ENCODE peak calls at places on chromosome 13, in five cellular contexts. K, Z, N, P and L are unnamed samples.

GRCh38 chr13:97325738-97326137 is 103.6 kb downstream of the MBNL2 start:
- DNase-seq in N (no peak), Z (no peak), K (peak; percentile 12), P (no peak), L (no peak)

GRCh38 chr13:26616126-26616525 is 58.6 kb downstream of the WASF3 start:
- DNase-seq in N (no peak), Z (no peak), K (no peak), P (no peak), L (peak; percentile 30)

GRCh38 chr13:101514695-101515275 is 62.3 kb downstream of the ITGBL1 start:
- DNase-seq in K (no peak), N (no peak), P (peak; percentile 43), Z (no peak), L (peak; percentile 84)

GRCh38 chr13:112907916-112908315 is 61.1 kb upstream of the MCF2L start:
- DNase-seq in N (no peak), Z (no peak), K (no peak), P (no peak), L (no peak)

GRCh38 chr13:23447927-23448326 is 14.4 kb upstream of the SACS start:
- DNase-seq in Z (no peak), N (no peak), K (no peak), P (no peak), L (peak; percentile 53)

GRCh38 chr13:38630780-38631179 is 56.1 kb upstream of the FREM2 start:
- DNase-seq in K (no peak), P (no peak), N (no peak), Z (no peak), L (peak; percentile 4)

GRCh38 chr13:28220166-28220565 is 81.8 kb downstream of the PAN3 start:
- DNase-seq in N (no peak), P (no peak), Z (no peak), K (no peak), L (no peak)

GRCh38 chr13:26759907-26760834 is at the start of gene GPR12:
- DNase-seq in N (no peak), Z (no peak), K (no peak), P (no peak), L (peak; percentile 10)

GRCh38 chr13:39037410-39037879 is 444 bp downstream of the PROSER1 start:
- DNase-seq in Z (no peak), K (no peak), N (no peak), P (no peak), L (no peak)

GRCh38 chr13:24459234-24459633 is 53.3 kb downstream of the PARP4 start:
- DNase-seq in Z (no peak), P (no peak), K (no peak), N (no peak), L (no peak)